ENCODE peak calls at places on chromosomes 6 and 20, in ten cellular contexts. C is HepG2, K is brain microvascular endothelial cell, M is cardiac fibroblast, H is Calu3, D is uterus, O is pancreas, W is endothelial cell of umbilical vein, A is fibroblast of mammary gland, X is foreskin keratinocyte. G is an unnamed sample.

GRCh38 chr6:141848029-141848890 is 284.5 kb upstream of the GJE1 start:
- DNase-seq in C (no peak), K (no peak), M (no peak), H (no peak), D (no peak), O (no peak), W (no peak), A (no peak), X (peak), G (no peak)

GRCh38 chr20:21109144-21109543 is 3.0 kb upstream of the LINC00237 start:
- DNase-seq in C (peak), K (no peak), M (no peak), H (no peak), D (no peak), O (no peak), W (no peak), A (peak), X (no peak), G (no peak)

GRCh38 chr6:1856381-1856780 is 246.7 kb downstream of the FOXC1 start:
- DNase-seq in C (no peak), K (peak), M (peak), H (no peak), D (no peak), O (no peak), W (peak), A (peak), X (peak), G (peak)

GRCh38 chr20:63357921-63358905 is 2.9 kb downstream of the CHRNA4 start:
- DNase-seq in C (no peak), K (no peak), M (no peak), H (no peak), D (no peak), O (peak), W (no peak), A (no peak), X (no peak), G (no peak)

GRCh38 chr6:136059308-136059707 is 190.8 kb downstream of the MTFR2 start:
- DNase-seq in C (no peak), K (no peak), M (peak), H (no peak), D (peak), O (peak), W (no peak), A (no peak), X (no peak), G (peak)

GRCh38 chr6:13892007-13892640 is 32.6 kb upstream of the RNF182 start:
- DNase-seq in C (no peak), K (no peak), M (no peak), H (no peak), D (no peak), O (no peak), W (no peak), A (no peak), X (no peak), G (no peak)

GRCh38 chr6:82589509-82590206 is 226.0 kb downstream of the TPBG start:
- DNase-seq in C (peak), K (peak), M (peak), H (peak), D (no peak), O (no peak), W (peak), A (peak), X (peak), G (peak)

GRCh38 chr20:23461180-23461579 is 8.5 kb upstream of the CST11 start:
- DNase-seq in C (no peak), K (no peak), M (no peak), H (no peak), D (no peak), O (no peak), W (no peak), A (no peak), X (no peak), G (no peak)

GRCh38 chr20:2254333-2254732 is 41.5 kb upstream of the TGM3 start:
- DNase-seq in C (no peak), K (no peak), M (no peak), H (no peak), D (no peak), O (no peak), W (no peak), A (peak), X (no peak), G (no peak)

GRCh38 chr20:63749597-63750508 is 10.3 kb downstream of the SLC2A4RG start:
- DNase-seq in C (no peak), K (no peak), M (no peak), H (no peak), D (no peak), O (no peak), W (no peak), A (no peak), X (no peak), G (no peak)

GRCh38 chr6:138618168-138618567 is 118.9 kb upstream of the NHSL1 start:
- DNase-seq in C (no peak), K (no peak), M (no peak), H (no peak), D (no peak), O (no peak), W (no peak), A (peak), X (no peak), G (no peak)

GRCh38 chr6:61886608-61887259 is 399.3 kb downstream of the KHDRBS2 start:
- DNase-seq in C (peak), K (no peak), M (no peak), H (no peak), D (no peak), O (no peak), W (no peak), A (no peak), X (no peak), G (peak)
- TF ChIP-seq CTCF in C (peak), K (no peak), M (no peak), H (no peak), D (no peak), O (no peak), W (no peak), A (no peak), X (peak), G (no peak)

DNA sequence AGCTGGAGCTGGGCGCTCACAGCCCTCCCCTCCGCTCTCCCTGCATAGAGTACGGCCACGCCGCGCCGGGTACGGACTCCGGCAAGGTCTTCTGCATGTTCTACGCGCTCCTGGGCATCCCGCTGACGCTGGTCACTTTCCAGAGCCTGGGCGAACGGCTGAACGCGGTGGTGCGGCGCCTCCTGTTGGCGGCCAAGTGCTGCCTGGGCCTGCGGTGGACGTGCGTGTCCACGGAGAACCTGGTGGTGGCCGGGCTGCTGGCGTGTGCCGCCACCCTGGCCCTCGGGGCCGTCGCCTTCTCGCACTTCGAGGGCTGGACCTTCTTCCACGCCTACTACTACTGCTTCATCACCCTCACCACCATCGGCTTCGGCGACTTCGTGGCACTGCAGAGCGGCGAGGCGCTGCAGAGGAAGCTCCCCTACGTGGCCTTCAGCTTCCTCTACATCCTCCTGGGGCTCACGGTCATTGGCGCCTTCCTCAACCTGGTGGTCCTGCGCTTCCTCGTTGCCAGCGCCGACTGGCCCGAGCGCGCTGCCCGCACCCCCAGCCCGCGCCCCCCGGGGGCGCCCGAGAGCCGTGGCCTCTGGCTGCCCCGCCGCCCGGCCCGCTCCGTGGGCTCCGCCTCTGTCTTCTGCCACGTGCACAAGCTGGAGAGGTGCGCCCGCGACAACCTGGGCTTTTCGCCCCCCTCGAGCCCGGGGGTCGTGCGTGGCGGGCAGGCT is 4.6 kb downstream of the KCNK15 start:
- DNase-seq in C (no peak), K (no peak), M (no peak), H (no peak), D (no peak), O (no peak), W (no peak), A (no peak), X (no peak), G (no peak)
- TF ChIP-seq CTCF in C (peak), K (no peak), M (peak), H (peak), D (no peak), O (no peak), W (peak), A (no peak), X (peak), G (peak)

GRCh38 chr20:36384022-36384619 is 78.0 kb downstream of the DLGAP4 start:
- DNase-seq in C (peak), K (peak), M (peak), H (peak), D (no peak), O (no peak), W (peak), A (peak), X (peak), G (peak)
- TF ChIP-seq CTCF in C (peak), K (peak), M (peak), H (no peak), D (no peak), O (no peak), W (peak), A (peak), X (peak), G (peak)

DNA sequence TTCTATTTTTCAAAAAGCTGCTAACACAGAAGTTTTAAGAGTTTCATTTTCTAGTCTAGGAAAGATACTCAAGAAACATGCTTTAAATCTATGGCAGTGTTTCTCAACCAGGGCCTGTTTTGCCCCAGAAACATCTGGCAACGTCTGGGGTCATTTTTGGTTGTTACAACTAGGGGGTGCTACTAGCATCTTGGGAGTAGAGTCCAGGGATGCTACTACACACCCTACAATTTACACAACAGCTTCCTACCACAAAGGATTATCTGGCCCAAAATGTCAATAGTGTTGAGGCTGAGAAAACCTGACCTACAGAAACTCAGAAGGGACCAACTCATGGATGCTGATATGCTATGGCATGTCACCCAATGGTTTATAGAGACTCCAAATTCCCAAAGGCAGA is 24.4 kb downstream of the SERAC1 start:
- DNase-seq in C (peak), K (no peak), M (peak), H (peak), D (no peak), O (no peak), W (no peak), A (peak), X (no peak), G (peak)
- TF ChIP-seq CTCF in C (peak), K (peak), M (peak), H (peak), D (no peak), O (no peak), W (peak), A (peak), X (peak), G (peak)

GRCh38 chr6:78438135-78438534 is 429.2 kb upstream of the IRAK1BP1 start:
- DNase-seq in C (no peak), K (no peak), M (no peak), H (no peak), D (no peak), O (no peak), W (no peak), A (no peak), X (no peak), G (no peak)

DNA sequence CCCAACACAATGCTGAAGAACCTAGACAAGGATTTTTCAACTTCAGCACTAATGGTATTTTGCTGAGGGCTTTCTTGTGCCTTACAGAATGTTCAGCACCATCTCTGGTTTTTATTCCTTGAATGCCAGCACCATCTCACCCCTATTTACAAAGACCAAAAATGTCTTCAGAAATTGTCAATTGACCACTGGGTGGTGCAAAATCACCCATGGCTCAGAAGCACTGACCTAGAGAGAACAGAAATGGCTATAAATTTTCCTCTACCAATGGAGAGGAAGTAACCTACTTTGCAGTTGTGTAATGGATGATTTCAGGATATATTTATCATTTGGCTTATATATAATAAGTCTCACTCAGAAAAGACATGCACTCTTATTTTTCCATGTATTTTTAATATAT is 431.0 kb upstream of the IRAK1BP1 start:
- DNase-seq in C (peak), K (peak), M (peak), H (peak), D (no peak), O (no peak), W (peak), A (peak), X (peak), G (peak)
- TF ChIP-seq CTCF in C (no peak), K (peak), M (peak), H (peak), D (no peak), O (no peak), W (peak), A (peak), X (peak), G (peak)

GRCh38 chr6:4253604-4254211 is 118.3 kb upstream of the ECI2 start:
- DNase-seq in C (peak), K (peak), M (peak), H (peak), D (no peak), O (peak), W (peak), A (peak), X (peak), G (peak)
- TF ChIP-seq CTCF in C (no peak), K (peak), M (peak), H (no peak), D (no peak), O (no peak), W (peak), A (peak), X (peak), G (peak)

DNA sequence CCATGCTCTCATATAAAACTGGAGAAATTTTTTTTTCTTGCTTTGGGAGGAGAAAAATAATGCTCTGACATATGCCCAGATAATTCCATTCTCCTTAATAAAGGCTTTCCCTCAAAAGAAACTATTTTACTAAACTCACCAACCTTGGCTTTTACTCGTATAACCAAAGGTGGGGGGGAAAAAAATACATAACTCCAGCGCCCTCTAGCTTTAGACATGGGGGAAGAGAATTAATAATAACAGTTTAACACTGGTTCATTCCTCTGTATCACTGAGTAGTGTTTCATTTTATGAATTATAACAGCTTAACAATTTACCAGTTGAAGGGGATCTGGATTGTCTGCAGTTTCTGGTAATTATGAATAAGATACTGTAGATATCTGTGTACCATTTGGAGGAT is 1226.1 kb downstream of the GRIK2 start:
- DNase-seq in C (peak), K (peak), M (peak), H (no peak), D (no peak), O (no peak), W (no peak), A (peak), X (no peak), G (peak)
- TF ChIP-seq CTCF in C (peak), K (peak), M (no peak), H (peak), D (no peak), O (no peak), W (no peak), A (peak), X (peak), G (peak)

G was measured in A673.